ENCODE peak calls at places on chromosomes 12 and 14, in eight cellular contexts. One of them, this sample, is unnamed.

GRCh38 chr14:37091651-37092050 is 80.8 kb downstream of the SLC25A21 start:
- DNase-seq in heart left ventricle: no peak
- DNase-seq in endothelial cell: no peak
- DNase-seq in CD8-positive, alpha-beta T cell: no peak
- DNase-seq in colonic mucosa: no peak
- DNase-seq in A549: no peak
- DNase-seq in heart right ventricle: no peak
- DNase-seq in uterus: no peak
- DNase-seq in this sample: no peak

GRCh38 chr12:81350309-81350708 is 272.4 kb downstream of the ACSS3 start:
- DNase-seq in heart right ventricle: no peak
- DNase-seq in heart left ventricle: no peak
- DNase-seq in CD8-positive, alpha-beta T cell: no peak
- DNase-seq in colonic mucosa: no peak
- DNase-seq in A549: no peak
- DNase-seq in uterus: no peak
- DNase-seq in endothelial cell: no peak
- DNase-seq in this sample: no peak

GRCh38 chr14:40616579-40616978 is 990.1 kb upstream of the LRFN5 start:
- DNase-seq in endothelial cell: no peak
- DNase-seq in A549: no peak
- DNase-seq in heart left ventricle: no peak
- DNase-seq in uterus: no peak
- DNase-seq in CD8-positive, alpha-beta T cell: no peak
- DNase-seq in heart right ventricle: no peak
- DNase-seq in colonic mucosa: no peak
- DNase-seq in this sample: no peak

GRCh38 chr12:71282925-71283324 is 125.1 kb upstream of the TSPAN8 start:
- DNase-seq in endothelial cell: no peak
- DNase-seq in A549: no peak
- DNase-seq in CD8-positive, alpha-beta T cell: no peak
- DNase-seq in heart right ventricle: no peak
- DNase-seq in heart left ventricle: no peak
- DNase-seq in colonic mucosa: no peak
- DNase-seq in uterus: no peak
- DNase-seq in this sample: no peak

GRCh38 chr14:28719130-28719529 is 47.5 kb upstream of the FOXG1 start:
- DNase-seq in CD8-positive, alpha-beta T cell: no peak
- DNase-seq in A549: no peak
- DNase-seq in heart right ventricle: no peak
- DNase-seq in endothelial cell: no peak
- DNase-seq in heart left ventricle: no peak
- DNase-seq in uterus: no peak
- DNase-seq in colonic mucosa: no peak
- DNase-seq in this sample: peak; percentile 23

GRCh38 chr12:2378835-2379330 is 326.1 kb downstream of the CACNA1C start:
- DNase-seq in CD8-positive, alpha-beta T cell: no peak
- DNase-seq in colonic mucosa: no peak
- DNase-seq in A549: no peak
- DNase-seq in heart left ventricle: no peak
- DNase-seq in endothelial cell: no peak
- DNase-seq in heart right ventricle: no peak
- DNase-seq in uterus: no peak
- DNase-seq in this sample: peak; percentile 67

GRCh38 chr12:124470139-124470538 is 97.3 kb downstream of the NCOR2 start:
- DNase-seq in colonic mucosa: no peak
- DNase-seq in endothelial cell: no peak
- DNase-seq in heart left ventricle: no peak
- DNase-seq in uterus: no peak
- DNase-seq in CD8-positive, alpha-beta T cell: no peak
- DNase-seq in A549: no peak
- DNase-seq in heart right ventricle: no peak
- DNase-seq in this sample: no peak

GRCh38 chr12:124152733-124153132 is 142.2 kb upstream of the RFLNA start:
- DNase-seq in endothelial cell: no peak
- DNase-seq in colonic mucosa: no peak
- DNase-seq in heart right ventricle: no peak
- DNase-seq in uterus: no peak
- DNase-seq in A549: no peak
- DNase-seq in heart left ventricle: no peak
- DNase-seq in CD8-positive, alpha-beta T cell: no peak
- DNase-seq in this sample: no peak

GRCh38 chr14:55170526-55170925 is 20.9 kb downstream of the DLGAP5 start:
- DNase-seq in uterus: no peak
- DNase-seq in heart right ventricle: no peak
- DNase-seq in colonic mucosa: no peak
- DNase-seq in endothelial cell: no peak
- DNase-seq in A549: no peak
- DNase-seq in heart left ventricle: no peak
- DNase-seq in CD8-positive, alpha-beta T cell: no peak
- DNase-seq in this sample: no peak

GRCh38 chr14:100955201-100955600 is 51.7 kb upstream of the RTL1 start:
- DNase-seq in CD8-positive, alpha-beta T cell: no peak
- DNase-seq in heart left ventricle: no peak
- DNase-seq in heart right ventricle: no peak
- DNase-seq in endothelial cell: no peak
- DNase-seq in A549: peak; percentile 3
- DNase-seq in uterus: no peak
- DNase-seq in colonic mucosa: no peak
- DNase-seq in this sample: no peak

GRCh38 chr14:90758959-90759358 is 57.3 kb downstream of the TTC7B start:
- DNase-seq in heart right ventricle: peak; percentile 64
- DNase-seq in endothelial cell: peak; percentile 26
- DNase-seq in heart left ventricle: peak; percentile 83
- DNase-seq in colonic mucosa: peak; percentile 37
- DNase-seq in uterus: peak; percentile 61
- DNase-seq in CD8-positive, alpha-beta T cell: no peak
- DNase-seq in A549: no peak
- DNase-seq in this sample: peak; percentile 36

GRCh38 chr14:47539065-47539464 is 136.3 kb downstream of the MDGA2 start:
- DNase-seq in uterus: no peak
- DNase-seq in endothelial cell: peak; percentile 6
- DNase-seq in A549: no peak
- DNase-seq in colonic mucosa: no peak
- DNase-seq in CD8-positive, alpha-beta T cell: no peak
- DNase-seq in heart right ventricle: no peak
- DNase-seq in heart left ventricle: no peak
- DNase-seq in this sample: no peak

GRCh38 chr12:109581856-109582255 is 8.3 kb downstream of the MVK start:
- DNase-seq in heart left ventricle: no peak
- DNase-seq in colonic mucosa: no peak
- DNase-seq in A549: no peak
- DNase-seq in heart right ventricle: no peak
- DNase-seq in uterus: no peak
- DNase-seq in endothelial cell: no peak
- DNase-seq in CD8-positive, alpha-beta T cell: no peak
- DNase-seq in this sample: no peak

GRCh38 chr14:93036652-93037341 is 78.9 kb downstream of the ITPK1 start:
- DNase-seq in A549: no peak
- DNase-seq in CD8-positive, alpha-beta T cell: no peak
- DNase-seq in heart right ventricle: no peak
- DNase-seq in heart left ventricle: no peak
- DNase-seq in colonic mucosa: no peak
- DNase-seq in uterus: no peak
- DNase-seq in endothelial cell: no peak
- DNase-seq in this sample: peak; percentile 21

GRCh38 chr14:34699873-34700621 is 14.3 kb downstream of the CFL2 start:
- DNase-seq in heart left ventricle: no peak
- DNase-seq in endothelial cell: no peak
- DNase-seq in CD8-positive, alpha-beta T cell: no peak
- DNase-seq in A549: peak; percentile 65
- DNase-seq in colonic mucosa: no peak
- DNase-seq in uterus: no peak
- DNase-seq in heart right ventricle: no peak
- DNase-seq in this sample: no peak

GRCh38 chr14:25120261-25120660 is 70.3 kb upstream of the STXBP6 start:
- DNase-seq in CD8-positive, alpha-beta T cell: no peak
- DNase-seq in colonic mucosa: no peak
- DNase-seq in heart left ventricle: no peak
- DNase-seq in endothelial cell: no peak
- DNase-seq in uterus: no peak
- DNase-seq in heart right ventricle: no peak
- DNase-seq in A549: no peak
- DNase-seq in this sample: no peak

GRCh38 chr14:103611215-103611614 is 17.8 kb upstream of the KLC1 start:
- DNase-seq in heart left ventricle: no peak
- DNase-seq in uterus: no peak
- DNase-seq in endothelial cell: no peak
- DNase-seq in A549: no peak
- DNase-seq in CD8-positive, alpha-beta T cell: no peak
- DNase-seq in colonic mucosa: no peak
- DNase-seq in heart right ventricle: no peak
- DNase-seq in this sample: no peak
- TF ChIP-seq CTCF in heart left ventricle: no peak
- TF ChIP-seq CTCF in uterus: no peak
- TF ChIP-seq CTCF in endothelial cell: no peak
- TF ChIP-seq CTCF in A549: no peak
- TF ChIP-seq CTCF in CD8-positive, alpha-beta T cell: no peak
- TF ChIP-seq CTCF in colonic mucosa: no peak
- TF ChIP-seq CTCF in heart right ventricle: no peak
- TF ChIP-seq CTCF in this sample: no peak

GRCh38 chr14:102046337-102047278 is 40.2 kb downstream of the HSP90AA1 start:
- DNase-seq in heart left ventricle: peak; percentile 91
- DNase-seq in uterus: peak; percentile 85
- DNase-seq in colonic mucosa: peak; percentile 88
- DNase-seq in CD8-positive, alpha-beta T cell: no peak
- DNase-seq in endothelial cell: peak; percentile 44
- DNase-seq in heart right ventricle: peak; percentile 86
- DNase-seq in A549: peak; percentile 58
- DNase-seq in this sample: peak; percentile 44
- TF ChIP-seq CTCF in heart left ventricle: peak; percentile 81
- TF ChIP-seq CTCF in uterus: peak; percentile 34
- TF ChIP-seq CTCF in colonic mucosa: peak; percentile 50
- TF ChIP-seq CTCF in CD8-positive, alpha-beta T cell: no peak
- TF ChIP-seq CTCF in endothelial cell: peak; percentile 21
- TF ChIP-seq CTCF in heart right ventricle: peak; percentile 50
- TF ChIP-seq CTCF in A549: peak; percentile 36
- TF ChIP-seq CTCF in this sample: peak; percentile 25

DNA sequence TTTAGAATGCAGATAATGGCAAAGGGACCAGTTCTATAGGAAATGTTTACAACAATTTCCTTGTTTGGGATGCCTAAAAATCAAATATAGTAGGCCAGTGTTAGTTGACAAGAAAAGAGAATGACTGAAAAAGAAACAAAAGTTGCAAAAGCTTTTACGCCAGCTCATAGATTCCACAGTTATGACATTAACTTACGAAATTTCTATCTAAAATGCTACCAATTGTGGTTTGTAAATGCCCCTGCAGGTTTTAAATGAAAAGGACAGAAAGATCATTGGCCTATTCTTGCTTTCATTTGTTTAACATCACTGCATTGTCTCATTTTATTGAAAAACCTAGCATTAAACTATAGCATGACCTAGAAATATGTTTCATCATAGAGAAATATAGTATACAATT is 345.8 kb downstream of the CCDC91 start:
- DNase-seq in heart left ventricle: no peak
- DNase-seq in A549: no peak
- DNase-seq in heart right ventricle: no peak
- DNase-seq in colonic mucosa: no peak
- DNase-seq in CD8-positive, alpha-beta T cell: no peak
- DNase-seq in uterus: no peak
- DNase-seq in endothelial cell: no peak
- DNase-seq in this sample: no peak
- TF ChIP-seq CTCF in heart left ventricle: no peak
- TF ChIP-seq CTCF in A549: no peak
- TF ChIP-seq CTCF in heart right ventricle: no peak
- TF ChIP-seq CTCF in colonic mucosa: no peak
- TF ChIP-seq CTCF in CD8-positive, alpha-beta T cell: no peak
- TF ChIP-seq CTCF in uterus: no peak
- TF ChIP-seq CTCF in endothelial cell: no peak
- TF ChIP-seq CTCF in this sample: no peak

GRCh38 chr12:8078400-8078799 is 3.7 kb upstream of the NECAP1 start:
- DNase-seq in colonic mucosa: no peak
- DNase-seq in heart left ventricle: no peak
- DNase-seq in uterus: no peak
- DNase-seq in CD8-positive, alpha-beta T cell: peak; percentile 46
- DNase-seq in A549: no peak
- DNase-seq in heart right ventricle: no peak
- DNase-seq in endothelial cell: peak; percentile 54
- DNase-seq in this sample: peak; percentile 44
- TF ChIP-seq CTCF in colonic mucosa: peak; percentile 21
- TF ChIP-seq CTCF in heart left ventricle: peak; percentile 15
- TF ChIP-seq CTCF in uterus: peak; percentile 24
- TF ChIP-seq CTCF in CD8-positive, alpha-beta T cell: peak; percentile 79
- TF ChIP-seq CTCF in A549: peak; percentile 37
- TF ChIP-seq CTCF in heart right ventricle: peak; percentile 21
- TF ChIP-seq CTCF in endothelial cell: peak; percentile 67
- TF ChIP-seq CTCF in this sample: peak; percentile 26

GRCh38 chr12:123073962-123074801 is 76.7 kb downstream of the PITPNM2 start:
- DNase-seq in heart right ventricle: no peak
- DNase-seq in endothelial cell: no peak
- DNase-seq in CD8-positive, alpha-beta T cell: no peak
- DNase-seq in heart left ventricle: no peak
- DNase-seq in uterus: no peak
- DNase-seq in A549: no peak
- DNase-seq in colonic mucosa: no peak
- DNase-seq in this sample: no peak

GRCh38 chr12:123075092-123075491 is 75.8 kb downstream of the PITPNM2 start:
- DNase-seq in colonic mucosa: no peak
- DNase-seq in heart left ventricle: no peak
- DNase-seq in heart right ventricle: no peak
- DNase-seq in A549: no peak
- DNase-seq in CD8-positive, alpha-beta T cell: no peak
- DNase-seq in endothelial cell: no peak
- DNase-seq in uterus: peak; percentile 55
- DNase-seq in this sample: no peak

GRCh38 chr12:123077298-123078113 is 73.4 kb downstream of the PITPNM2 start:
- DNase-seq in heart left ventricle: no peak
- DNase-seq in A549: no peak
- DNase-seq in endothelial cell: no peak
- DNase-seq in CD8-positive, alpha-beta T cell: no peak
- DNase-seq in colonic mucosa: no peak
- DNase-seq in uterus: no peak
- DNase-seq in heart right ventricle: no peak
- DNase-seq in this sample: no peak

GRCh38 chr12:123076604-123077297 is 74.1 kb downstream of the PITPNM2 start:
- DNase-seq in colonic mucosa: no peak
- DNase-seq in CD8-positive, alpha-beta T cell: peak; percentile 43
- DNase-seq in A549: no peak
- DNase-seq in heart left ventricle: no peak
- DNase-seq in endothelial cell: no peak
- DNase-seq in uterus: no peak
- DNase-seq in heart right ventricle: no peak
- DNase-seq in this sample: peak; percentile 68

DNA sequence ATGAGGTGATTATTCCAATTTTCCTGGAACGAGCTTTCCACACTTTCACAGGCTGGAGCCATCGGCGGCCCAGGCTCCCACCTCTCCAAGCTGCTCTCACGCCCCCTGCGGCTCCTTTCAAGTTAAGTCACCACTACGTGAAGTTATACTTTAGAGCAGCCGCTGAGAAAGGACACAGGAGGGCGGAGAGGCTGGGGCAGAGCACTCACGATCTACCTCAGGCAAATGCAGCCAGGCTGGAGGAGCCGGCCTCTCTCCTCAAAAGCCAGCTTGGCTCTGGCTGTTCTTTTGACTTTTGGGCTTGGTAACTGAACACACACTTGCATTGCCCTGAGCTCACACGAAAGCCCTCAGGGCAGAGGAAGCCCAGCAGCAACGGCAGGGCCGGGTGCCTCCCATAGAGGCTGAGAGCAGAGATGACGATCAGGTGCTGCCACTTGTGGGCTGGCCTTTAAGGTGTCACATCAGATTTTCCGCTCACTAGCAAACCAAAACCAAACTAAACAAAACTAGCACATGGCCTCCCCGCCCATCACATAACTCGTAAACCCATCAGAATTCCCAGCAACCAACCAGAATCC is 75.2 kb downstream of the PITPNM2 start:
- DNase-seq in heart left ventricle: no peak
- DNase-seq in A549: no peak
- DNase-seq in endothelial cell: no peak
- DNase-seq in uterus: peak; percentile 56
- DNase-seq in colonic mucosa: peak; percentile 39
- DNase-seq in heart right ventricle: no peak
- DNase-seq in CD8-positive, alpha-beta T cell: peak; percentile 63
- DNase-seq in this sample: peak; percentile 49
- TF ChIP-seq CTCF in heart left ventricle: peak; percentile 32
- TF ChIP-seq CTCF in A549: no peak
- TF ChIP-seq CTCF in endothelial cell: no peak
- TF ChIP-seq CTCF in uterus: peak; percentile 16
- TF ChIP-seq CTCF in colonic mucosa: no peak
- TF ChIP-seq CTCF in heart right ventricle: no peak
- TF ChIP-seq CTCF in CD8-positive, alpha-beta T cell: peak; percentile 49
- TF ChIP-seq CTCF in this sample: no peak